ENCODE peak calls at places on chromosomes 1 and 21, in six cellular contexts. P is fibroblast of mammary gland, S is K562, U is tibial nerve, J is GM13977, C is type B pancreatic cell. W is an unnamed sample.

GRCh38 chr21:29264721-29265120 is 34.0 kb upstream of the BACH1 start:
- DNase-seq in P (peak), S (no peak), U (no peak), J (no peak), C (no peak), W (no peak)

GRCh38 chr1:216902669-216903388 is 179.6 kb upstream of the ESRRG start:
- DNase-seq in P (no peak), S (no peak), U (no peak), J (no peak), C (no peak), W (no peak)

GRCh38 chr1:113975211-113975895 is 3.9 kb upstream of the OLFML3 start:
- DNase-seq in P (no peak), S (no peak), U (no peak), J (peak), C (no peak), W (peak)

GRCh38 chr1:227004796-227005195 is 64.7 kb downstream of the COQ8A start:
- DNase-seq in P (no peak), S (no peak), U (no peak), J (no peak), C (no peak), W (no peak)

GRCh38 chr1:6554907-6555778 is at the start of gene TAS1R1:
- DNase-seq in P (no peak), S (no peak), U (no peak), J (no peak), C (no peak), W (no peak)

GRCh38 chr1:20349561-20349960 is 58.9 kb downstream of the VWA5B1 start:
- DNase-seq in P (no peak), S (no peak), U (no peak), J (no peak), C (no peak), W (no peak)

GRCh38 chr1:170149241-170149640 is 3.5 kb downstream of the NTMT2 start:
- DNase-seq in P (peak), S (no peak), U (no peak), J (no peak), C (no peak), W (no peak)

GRCh38 chr1:67256291-67257172 is 51.1 kb upstream of the IL12RB2 start:
- DNase-seq in P (peak), S (no peak), U (no peak), J (no peak), C (no peak), W (no peak)

GRCh38 chr21:35503646-35504045 is 454.5 kb upstream of the RUNX1 start:
- DNase-seq in P (peak), S (no peak), U (no peak), J (no peak), C (no peak), W (peak)

GRCh38 chr1:151621351-151621750 is 9.5 kb downstream of the SNX27 start:
- DNase-seq in P (no peak), S (no peak), U (no peak), J (no peak), C (no peak), W (no peak)

GRCh38 chr1:28246427-28246832 is 10.5 kb downstream of the ATP5IF1 start:
- DNase-seq in P (peak), S (no peak), U (no peak), J (no peak), C (no peak), W (peak)

GRCh38 chr1:17441265-17441992 is 2.0 kb upstream of the RCC2 start:
- DNase-seq in P (peak), S (no peak), U (no peak), J (peak), C (no peak), W (peak)

GRCh38 chr1:31976401-31976800 is 37.3 kb upstream of the KHDRBS1 start:
- DNase-seq in P (peak), S (no peak), U (no peak), J (no peak), C (no peak), W (no peak)

GRCh38 chr1:244778356-244778755 is 57.1 kb upstream of the COX20 start:
- DNase-seq in P (peak), S (no peak), U (no peak), J (no peak), C (no peak), W (peak)

GRCh38 chr1:33074193-33074945 is 6.6 kb upstream of the AZIN2 start:
- DNase-seq in P (no peak), S (no peak), U (no peak), J (no peak), C (no peak), W (no peak)

GRCh38 chr21:39373634-39374033 is 24.7 kb upstream of the HMGN1 start:
- DNase-seq in P (peak), S (peak), U (no peak), J (no peak), C (no peak), W (peak)

GRCh38 chr1:61842863-61843514 is 100.7 kb downstream of the PATJ start:
- DNase-seq in P (peak), S (no peak), U (no peak), J (no peak), C (no peak), W (no peak)
- TF ChIP-seq CTCF in P (peak), S (no peak), U (no peak), J (no peak), C (no peak), W (no peak)

GRCh38 chr1:165686121-165686970 is 12.0 kb downstream of the ALDH9A1 start:
- DNase-seq in P (no peak), S (peak), U (no peak), J (peak), C (no peak), W (peak)
- TF ChIP-seq CTCF in P (peak), S (peak), U (no peak), J (peak), C (no peak), W (peak)

GRCh38 chr1:58848818-58849411 is 65.1 kb upstream of the JUN start:
- DNase-seq in P (peak), S (peak), U (no peak), J (no peak), C (no peak), W (peak)
- TF ChIP-seq CTCF in P (peak), S (no peak), U (no peak), J (no peak), C (no peak), W (no peak)

GRCh38 chr21:42281196-42281680 is 34.0 kb downstream of the TFF3 start:
- DNase-seq in P (no peak), S (no peak), U (no peak), J (no peak), C (no peak), W (no peak)

GRCh38 chr21:42279888-42280287 is 35.3 kb downstream of the TFF3 start:
- DNase-seq in P (no peak), S (no peak), U (no peak), J (no peak), C (no peak), W (no peak)

GRCh38 chr21:42280356-42281195 is 34.6 kb downstream of the TFF3 start:
- DNase-seq in P (no peak), S (no peak), U (no peak), J (no peak), C (no peak), W (no peak)

GRCh38 chr21:42282715-42283114 is 32.5 kb downstream of the TFF3 start:
- DNase-seq in P (no peak), S (no peak), U (no peak), J (no peak), C (no peak), W (no peak)

GRCh38 chr21:42282021-42282420 is 33.2 kb downstream of the TFF3 start:
- DNase-seq in P (no peak), S (no peak), U (no peak), J (no peak), C (no peak), W (no peak)
- TF ChIP-seq CTCF in P (no peak), S (no peak), U (no peak), J (no peak), C (no peak), W (no peak)

GRCh38 chr1:109838838-109839240 is 71.8 kb upstream of the CSF1 start:
- DNase-seq in P (peak), S (no peak), U (no peak), J (no peak), C (no peak), W (no peak)
- TF ChIP-seq CTCF in P (peak), S (no peak), U (no peak), J (no peak), C (no peak), W (no peak)

GRCh38 chr1:177137814-177138213 is 26.7 kb downstream of the ASTN1 start:
- DNase-seq in P (no peak), S (no peak), U (no peak), J (no peak), C (no peak), W (no peak)
- TF ChIP-seq CTCF in P (no peak), S (no peak), U (no peak), J (no peak), C (no peak), W (no peak)

GRCh38 chr1:225406976-225407725 is 20.7 kb downstream of the LBR start:
- DNase-seq in P (no peak), S (no peak), U (no peak), J (no peak), C (no peak), W (no peak)
- TF ChIP-seq CTCF in P (no peak), S (no peak), U (no peak), J (no peak), C (no peak), W (no peak)

GRCh38 chr1:63931468-63931867 is 157.7 kb downstream of the ROR1 start:
- DNase-seq in P (peak), S (no peak), U (no peak), J (no peak), C (no peak), W (no peak)

GRCh38 chr1:63937623-63938022 is 163.8 kb downstream of the ROR1 start:
- DNase-seq in P (no peak), S (no peak), U (no peak), J (no peak), C (no peak), W (no peak)

GRCh38 chr1:63936276-63936675 is 162.5 kb downstream of the ROR1 start:
- DNase-seq in P (no peak), S (no peak), U (no peak), J (no peak), C (no peak), W (no peak)

GRCh38 chr1:63935553-63935952 is 161.7 kb downstream of the ROR1 start:
- DNase-seq in P (no peak), S (no peak), U (no peak), J (no peak), C (no peak), W (no peak)

DNA sequence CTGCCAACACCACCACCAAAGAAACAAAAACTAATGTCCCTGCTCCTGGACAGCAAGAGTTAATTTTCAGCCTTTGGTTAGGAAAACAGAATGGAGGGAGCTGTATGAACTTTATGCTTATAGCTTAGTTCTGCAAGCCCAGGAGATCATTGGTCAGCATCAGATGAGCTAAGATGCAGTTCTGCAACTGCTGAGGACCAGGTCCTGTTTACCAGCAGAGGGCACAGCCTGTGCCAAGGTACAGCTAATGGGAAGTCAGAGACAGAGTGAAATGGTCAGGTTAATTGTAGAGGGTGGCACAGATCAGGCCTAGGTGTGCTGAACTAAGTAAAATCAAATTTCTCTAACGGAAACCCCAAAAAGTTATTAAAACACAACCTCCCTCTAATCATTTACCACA is 161.3 kb downstream of the ROR1 start:
- DNase-seq in P (peak), S (no peak), U (no peak), J (no peak), C (no peak), W (no peak)
- TF ChIP-seq CTCF in P (peak), S (no peak), U (no peak), J (peak), C (no peak), W (no peak)

GRCh38 chr1:65075123-65075976 is 72.7 kb upstream of the AK4 start:
- DNase-seq in P (peak), S (peak), U (no peak), J (peak), C (no peak), W (peak)
- TF ChIP-seq CTCF in P (peak), S (peak), U (peak), J (peak), C (peak), W (peak)